ENCODE peak calls at places on chromosomes 13 and 19, in six cellular contexts. T, P, G, U, B and F are unnamed samples.

GRCh38 chr19:3893509-3894179 is 13.2 kb downstream of the ATCAY start:
- DNase-seq in T (no peak), P (no peak), G (no peak), U (no peak), B (no peak), F (no peak)

GRCh38 chr13:27300941-27301586 is 30.4 kb downstream of the RASL11A start:
- DNase-seq in T (peak; percentile 23), P (no peak), G (no peak), U (no peak), B (no peak), F (no peak)

GRCh38 chr19:48837081-48837524 is 812 bp upstream of the HSD17B14 start:
- DNase-seq in T (peak; percentile 82), P (peak; percentile 91), G (peak; percentile 71), U (peak; percentile 83), B (peak; percentile 44), F (peak; percentile 92)

GRCh38 chr19:16383584-16384161 is 59.0 kb downstream of the KLF2 start:
- DNase-seq in T (no peak), P (no peak), G (no peak), U (no peak), B (no peak), F (no peak)

GRCh38 chr19:2747349-2747748 is 7.5 kb upstream of the SLC39A3 start:
- DNase-seq in T (no peak), P (no peak), G (no peak), U (no peak), B (no peak), F (no peak)

GRCh38 chr13:35994131-35994966 is 136.8 kb downstream of the DCLK1 start:
- DNase-seq in T (peak; percentile 33), P (no peak), G (no peak), U (peak; percentile 97), B (peak; percentile 94), F (no peak)

GRCh38 chr13:68749801-68750200 is 1357.8 kb upstream of the ATXN8OS start:
- DNase-seq in T (peak; percentile 52), P (no peak), G (no peak), U (peak; percentile 9), B (no peak), F (no peak)

GRCh38 chr13:102847272-102848234 is 1.7 kb downstream of the ERCC5 start:
- DNase-seq in T (peak; percentile 26), P (no peak), G (no peak), U (peak; percentile 59), B (no peak), F (no peak)

GRCh38 chr19:45403781-45404556 is 900 bp downstream of the PPP1R13L start:
- DNase-seq in T (peak; percentile 75), P (peak; percentile 71), G (peak; percentile 82), U (peak; percentile 22), B (no peak), F (peak; percentile 73)

GRCh38 chr13:100738176-100738855 is 63.7 kb upstream of the TMTC4 start:
- DNase-seq in T (no peak), P (no peak), G (no peak), U (no peak), B (no peak), F (no peak)

GRCh38 chr19:55113570-55114039 is 3.8 kb downstream of the PPP1R12C start:
- DNase-seq in T (no peak), P (peak; percentile 82), G (peak; percentile 60), U (peak; percentile 91), B (peak; percentile 85), F (peak; percentile 77)

GRCh38 chr13:37381502-37381901 is 217.1 kb downstream of the POSTN start:
- DNase-seq in T (no peak), P (no peak), G (no peak), U (no peak), B (no peak), F (no peak)

GRCh38 chr13:49443327-49443688 is 556 bp downstream of the CAB39L start:
- DNase-seq in T (peak; percentile 31), P (no peak), G (no peak), U (no peak), B (no peak), F (no peak)

GRCh38 chr13:106533101-106533939 is 2.1 kb downstream of the EFNB2 start:
- DNase-seq in T (peak; percentile 78), P (peak; percentile 91), G (peak; percentile 87), U (peak; percentile 85), B (peak; percentile 18), F (peak; percentile 81)

GRCh38 chr19:41156207-41156606 is 36.8 kb upstream of the CYP2S1 start:
- DNase-seq in T (peak; percentile 11), P (no peak), G (no peak), U (no peak), B (no peak), F (no peak)
- TF ChIP-seq CTCF in T (peak; percentile 37), P (no peak), G (no peak), U (peak; percentile 3), B (no peak), F (no peak)

GRCh38 chr13:66689628-66690027 is 540.5 kb downstream of the PCDH9 start:
- DNase-seq in T (peak; percentile 25), P (no peak), G (no peak), U (peak; percentile 54), B (no peak), F (no peak)
- TF ChIP-seq CTCF in T (peak; percentile 35), P (no peak), G (no peak), U (peak; percentile 54), B (peak; percentile 12), F (no peak)

DNA sequence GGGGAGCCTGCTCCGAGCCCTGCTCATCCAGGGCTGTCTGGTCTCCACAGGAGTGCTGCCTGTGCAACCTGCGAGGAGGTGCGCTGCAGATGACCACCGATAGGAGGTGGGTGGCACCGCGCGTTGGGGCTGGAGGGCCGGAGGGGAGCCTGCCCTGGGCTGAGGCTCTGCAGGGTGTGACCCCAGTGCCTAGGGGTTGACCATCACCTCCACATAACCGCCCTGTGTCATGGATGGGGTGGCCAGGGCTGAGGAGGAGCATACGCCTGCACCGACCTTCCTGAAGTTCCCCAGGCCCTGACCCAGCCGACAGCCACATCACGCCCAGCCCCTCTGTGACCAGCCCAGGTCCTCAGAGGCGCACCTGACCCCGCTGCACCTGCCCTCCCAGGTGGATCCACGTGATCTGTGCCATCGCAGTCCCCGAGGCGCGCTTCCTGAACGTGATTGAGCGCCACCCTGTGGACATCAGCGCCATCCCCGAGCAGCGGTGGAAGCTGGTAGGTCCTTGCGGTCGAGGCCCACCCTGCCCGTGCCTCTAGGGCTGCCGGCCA is 168.7 kb downstream of the KDM4B start:
- DNase-seq in T (no peak), P (no peak), G (no peak), U (no peak), B (no peak), F (no peak)
- TF ChIP-seq CTCF in T (peak; percentile 63), P (peak; percentile 26), G (no peak), U (peak; percentile 39), B (peak; percentile 3), F (peak; percentile 42)

DNA sequence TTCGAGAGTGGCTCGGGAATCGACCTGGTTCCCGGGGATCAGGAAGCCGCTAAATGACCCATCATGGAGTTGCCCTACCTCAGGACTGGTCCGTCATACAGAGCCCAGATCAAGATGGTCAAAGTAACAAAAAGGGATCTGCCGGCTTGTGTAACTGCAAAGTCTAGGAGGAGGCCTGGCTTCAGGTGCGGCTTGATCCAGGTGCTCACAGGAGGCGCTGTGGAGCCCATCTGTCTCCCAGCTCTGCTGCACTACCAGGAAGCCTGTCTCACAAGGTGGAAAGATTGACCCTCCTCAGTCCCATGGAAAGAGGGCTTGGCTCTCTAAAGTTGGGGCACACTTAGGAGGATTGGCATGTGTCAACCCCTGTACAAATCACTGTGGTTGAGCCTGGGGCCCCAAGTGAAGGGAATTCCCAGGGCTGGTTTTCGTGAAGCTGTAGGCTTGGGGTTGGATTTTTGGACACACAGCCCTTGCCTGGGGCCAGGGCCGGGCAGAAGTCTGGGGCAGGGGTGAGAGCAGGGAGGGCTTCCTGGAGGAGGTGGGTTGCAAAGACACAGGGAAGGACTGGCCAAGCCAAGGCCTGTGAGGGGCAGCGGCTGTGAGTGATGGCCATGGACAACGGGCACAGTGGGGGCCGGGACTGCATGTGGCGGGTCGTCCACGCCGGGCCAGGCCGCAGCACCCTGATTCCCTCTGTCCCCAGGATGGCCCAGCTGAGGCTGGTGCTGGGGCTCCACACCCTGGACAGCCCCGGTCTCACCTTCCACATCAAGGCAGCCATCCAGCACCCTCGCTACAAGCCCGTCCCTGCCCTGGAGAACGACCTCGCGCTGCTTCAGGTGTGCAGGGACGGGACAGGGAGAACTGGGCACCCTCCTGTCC is 4.2 kb downstream of the GZMM start:
- DNase-seq in T (no peak), P (no peak), G (no peak), U (no peak), B (no peak), F (no peak)
- TF ChIP-seq CTCF in T (no peak), P (no peak), G (no peak), U (no peak), B (no peak), F (no peak)

GRCh38 chr19:23686622-23687423 is at the start of gene ZNF675:
- DNase-seq in T (peak; percentile 93), P (peak; percentile 86), G (peak; percentile 93), U (peak; percentile 91), B (peak; percentile 78), F (peak; percentile 84)
- TF ChIP-seq CTCF in T (peak; percentile 33), P (no peak), G (no peak), U (peak; percentile 7), B (peak; percentile 8), F (no peak)

GRCh38 chr19:35139618-35139943 is 957 bp downstream of the FXYD1 start:
- DNase-seq in T (no peak), P (no peak), G (no peak), U (no peak), B (no peak), F (no peak)
- TF ChIP-seq CTCF in T (no peak), P (no peak), G (no peak), U (no peak), B (no peak), F (no peak)

GRCh38 chr19:40392894-40393517 is 3.0 kb upstream of the HIPK4 start:
- DNase-seq in T (peak; percentile 69), P (no peak), G (peak; percentile 43), U (no peak), B (no peak), F (no peak)
- TF ChIP-seq CTCF in T (peak; percentile 56), P (no peak), G (peak; percentile 23), U (peak; percentile 31), B (no peak), F (no peak)